ENCODE peak calls at places on chromosomes 6 and 20, in eight cellular contexts. A is GM23248, O is A549, B is IMR-90, M is neuronal stem cell, S is K562, N is fibroblast of lung, Z is HCT116. Y is an unnamed sample.

GRCh38 chr20:35887393-35888064 is 66.8 kb downstream of the SCAND1 start:
- DNase-seq in A (no peak), O (no peak), B (no peak), M (no peak), S (no peak), N (no peak), Z (no peak), Y (no peak)

GRCh38 chr6:1510239-1510638 is 99.5 kb upstream of the FOXC1 start:
- DNase-seq in A (no peak), O (no peak), B (no peak), M (no peak), S (no peak), N (no peak), Z (no peak), Y (no peak)

GRCh38 chr6:75126518-75126917 is 79.3 kb downstream of the COL12A1 start:
- DNase-seq in A (no peak), O (no peak), B (no peak), M (no peak), S (no peak), N (no peak), Z (no peak), Y (no peak)

GRCh38 chr6:79084693-79085092 is 6.6 kb upstream of the PHIP start:
- DNase-seq in A (no peak), O (no peak), B (no peak), M (no peak), S (no peak), N (no peak), Z (no peak), Y (no peak)

GRCh38 chr20:37841389-37841788 is 61.5 kb upstream of the VSTM2L start:
- DNase-seq in A (no peak), O (no peak), B (no peak), M (no peak), S (no peak), N (no peak), Z (no peak), Y (no peak)

GRCh38 chr6:31120151-31120915 is at the start of gene CDSN:
- DNase-seq in A (no peak), O (no peak), B (no peak), M (no peak), S (no peak), N (no peak), Z (no peak), Y (no peak)

GRCh38 chr6:57021086-57021720 is 25.3 kb upstream of the KIAA1586 start:
- DNase-seq in A (peak), O (peak), B (peak), M (peak), S (peak), N (peak), Z (peak), Y (peak)

GRCh38 chr20:60395993-60396392 is 437.8 kb downstream of the CDH26 start:
- DNase-seq in A (no peak), O (no peak), B (no peak), M (no peak), S (no peak), N (no peak), Z (no peak), Y (no peak)

GRCh38 chr20:53655909-53656652 is 62.4 kb upstream of the ZNF217 start:
- DNase-seq in A (peak), O (no peak), B (peak), M (no peak), S (no peak), N (peak), Z (no peak), Y (no peak)

GRCh38 chr6:16769986-16770376 is 8.7 kb upstream of the ATXN1 start:
- DNase-seq in A (peak), O (peak), B (peak), M (no peak), S (no peak), N (peak), Z (no peak), Y (no peak)
- H3K4me2 ChIP-seq in A (peak), O (peak), B (peak), M (no peak), S (no peak), N (peak), Z (peak), Y (no peak)

GRCh38 chr20:47188540-47188939 is 168.0 kb downstream of the ZMYND8 start:
- DNase-seq in A (no peak), O (no peak), B (no peak), M (no peak), S (no peak), N (no peak), Z (no peak), Y (no peak)
- H3K4me2 ChIP-seq in A (no peak), O (no peak), B (no peak), M (no peak), S (no peak), N (no peak), Z (no peak), Y (no peak)

DNA sequence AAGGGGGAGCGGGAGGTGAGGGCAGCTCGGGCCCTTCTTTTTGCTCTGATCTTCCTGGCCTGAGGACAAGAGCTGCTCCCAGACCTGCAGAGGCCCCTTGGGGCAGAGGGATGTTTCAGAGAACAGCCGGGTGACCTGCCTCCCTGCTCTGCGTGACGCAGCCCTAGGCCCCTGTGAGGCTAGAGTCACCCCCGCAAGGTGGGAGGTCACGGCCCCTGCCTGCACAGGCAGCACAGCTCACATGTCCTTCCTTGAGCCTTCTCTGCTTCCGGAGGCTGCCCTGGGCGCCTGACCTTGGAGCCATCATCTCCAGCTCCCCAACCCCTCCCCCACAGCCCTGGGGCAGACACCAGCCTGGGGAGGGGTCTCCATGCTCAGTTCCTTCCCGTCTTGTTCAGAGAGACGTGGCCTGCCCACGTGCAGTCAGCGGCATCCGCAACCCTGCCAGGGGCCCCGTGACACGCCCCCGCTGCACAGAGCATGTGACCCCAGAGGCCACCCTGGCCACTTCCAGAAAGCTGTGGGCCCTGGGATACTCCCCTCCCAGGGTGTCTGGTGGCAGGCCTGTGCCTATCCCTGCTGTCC is at the start of gene BIRC7:
- DNase-seq in A (no peak), O (peak), B (no peak), M (no peak), S (peak), N (no peak), Z (no peak), Y (no peak)
- H3K4me2 ChIP-seq in A (no peak), O (peak), B (no peak), M (no peak), S (no peak), N (no peak), Z (peak), Y (peak)

GRCh38 chr6:110965629-110966229 is 7.2 kb downstream of the GTF3C6 start:
- DNase-seq in A (no peak), O (no peak), B (no peak), M (no peak), S (peak), N (no peak), Z (no peak), Y (no peak)

GRCh38 chr6:110958332-110959192 is at the start of gene GTF3C6:
- DNase-seq in A (peak), O (peak), B (peak), M (peak), S (peak), N (peak), Z (peak), Y (peak)

DNA sequence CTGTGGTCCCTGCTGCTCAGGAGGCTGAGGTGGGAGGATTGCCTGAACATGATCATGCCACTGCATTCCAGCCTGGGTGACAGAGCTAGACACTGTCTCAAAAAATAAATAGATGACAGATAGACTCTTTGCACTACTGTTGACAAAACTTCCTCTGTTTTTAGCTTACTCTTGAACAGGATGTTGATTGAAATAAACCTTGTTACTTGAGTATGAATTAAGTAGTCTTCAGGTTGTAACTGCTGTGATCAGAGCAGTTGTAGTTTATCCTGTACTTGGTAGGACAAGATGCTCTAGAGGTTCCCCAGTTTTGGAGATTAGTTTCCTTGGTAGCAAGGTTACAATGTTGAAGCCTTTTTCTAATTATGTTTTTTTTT is 1.5 kb downstream of the GTF3C6 start:
- DNase-seq in A (no peak), O (no peak), B (no peak), M (no peak), S (no peak), N (no peak), Z (no peak), Y (no peak)
- H3K4me2 ChIP-seq in A (no peak), O (peak), B (no peak), M (no peak), S (no peak), N (peak), Z (no peak), Y (no peak)

DNA sequence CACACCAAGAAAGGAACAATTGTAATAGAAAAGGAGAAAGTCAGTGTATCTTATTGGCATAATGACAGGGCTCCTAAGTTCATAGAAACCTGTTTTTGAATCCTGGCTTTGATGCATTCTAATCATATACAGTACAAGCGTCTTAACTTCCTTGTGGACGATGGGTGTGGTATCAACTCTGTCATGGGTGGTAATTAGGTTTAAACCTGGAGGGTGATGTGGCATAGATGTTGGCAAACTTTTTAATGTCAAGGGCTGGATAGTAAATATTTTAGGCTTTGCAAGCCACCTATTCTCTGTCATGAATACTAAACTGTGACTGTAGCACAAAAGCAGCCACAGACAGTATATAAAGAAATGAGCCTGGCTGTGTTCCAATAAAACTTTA is 138.7 kb upstream of the EDN1 start:
- DNase-seq in A (no peak), O (no peak), B (no peak), M (no peak), S (no peak), N (no peak), Z (no peak), Y (no peak)
- H3K4me2 ChIP-seq in A (no peak), O (peak), B (no peak), M (no peak), S (no peak), N (no peak), Z (no peak), Y (no peak)

GRCh38 chr6:473759-474453 is 82.4 kb downstream of the IRF4 start:
- DNase-seq in A (no peak), O (no peak), B (no peak), M (no peak), S (no peak), N (no peak), Z (no peak), Y (no peak)
- H3K4me2 ChIP-seq in A (no peak), O (no peak), B (no peak), M (no peak), S (no peak), N (no peak), Z (no peak), Y (no peak)

GRCh38 chr6:82298012-82298411 is 50.5 kb upstream of the IBTK start:
- DNase-seq in A (peak), O (peak), B (peak), M (no peak), S (peak), N (peak), Z (peak), Y (no peak)
- H3K4me2 ChIP-seq in A (no peak), O (peak), B (no peak), M (no peak), S (no peak), N (no peak), Z (peak), Y (no peak)

DNA sequence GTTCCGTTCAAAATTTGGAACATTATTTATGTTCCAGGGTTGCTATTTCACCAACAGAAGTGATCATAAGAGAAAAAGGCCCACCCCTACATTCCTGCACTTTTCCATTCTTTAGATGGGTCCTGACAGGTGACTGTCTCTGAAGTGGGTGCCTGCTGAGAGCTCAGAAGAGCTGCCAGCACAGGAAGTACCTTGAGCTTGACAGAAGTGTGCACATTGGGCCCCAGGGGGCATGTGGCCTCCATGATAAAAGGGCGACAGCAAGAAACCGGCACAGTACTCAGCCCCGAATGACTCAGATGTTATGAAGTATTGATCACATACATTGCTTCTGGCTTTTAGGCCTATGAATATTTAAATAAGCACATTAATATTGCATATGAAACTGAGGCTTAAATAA is 150.4 kb downstream of the PCSK2 start:
- DNase-seq in A (no peak), O (no peak), B (no peak), M (no peak), S (no peak), N (no peak), Z (no peak), Y (no peak)
- H3K4me2 ChIP-seq in A (no peak), O (no peak), B (no peak), M (no peak), S (no peak), N (no peak), Z (no peak), Y (no peak)

DNA sequence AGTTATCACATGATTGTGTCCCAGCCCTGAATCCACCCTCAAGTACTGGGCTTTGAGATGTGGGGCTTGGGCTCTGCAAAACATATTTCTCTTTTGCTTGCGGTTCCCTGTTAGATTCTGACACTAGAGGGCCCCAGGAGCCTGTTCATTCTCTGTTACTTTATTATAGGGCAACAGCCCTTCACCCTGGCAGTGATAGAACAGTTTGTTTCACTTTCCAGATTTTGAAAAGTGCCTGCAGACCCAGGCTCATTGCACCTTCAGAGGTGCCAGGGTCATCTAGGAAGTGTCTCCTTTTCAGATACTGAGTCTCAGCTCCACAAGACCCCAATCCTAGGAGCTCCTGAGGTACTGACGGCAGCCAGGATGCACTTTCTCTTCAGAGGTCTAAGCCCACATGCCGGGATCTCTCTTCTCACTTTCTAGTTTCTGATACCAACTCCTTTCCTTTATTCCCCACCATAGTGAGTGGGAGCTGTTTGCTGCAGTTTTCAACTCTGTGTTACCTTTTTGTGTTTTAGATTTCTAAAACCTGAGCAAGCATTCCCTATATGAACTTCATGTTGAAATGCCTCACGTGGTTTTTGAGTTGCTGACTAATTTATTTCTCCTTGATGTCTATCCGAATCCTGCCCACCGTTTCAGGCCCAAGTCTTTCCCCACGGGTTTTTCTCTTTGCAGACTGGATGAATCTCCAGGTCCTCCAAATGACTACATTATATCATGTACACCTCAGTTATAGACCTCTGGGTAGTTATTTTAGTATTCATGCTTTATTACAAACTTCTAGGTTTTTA is 10.9 kb downstream of the ABT1 start:
- DNase-seq in A (peak), O (peak), B (peak), M (peak), S (peak), N (peak), Z (peak), Y (peak)
- H3K4me2 ChIP-seq in A (peak), O (peak), B (peak), M (no peak), S (peak), N (peak), Z (peak), Y (no peak)